ENCODE peak calls at places on chromosomes 5 and 9, in nine cellular contexts. B, K, C, W, Q, S, V, E and Y are unnamed samples.

GRCh38 chr9:91199739-91200497 is 161.8 kb downstream of the AUH start:
- DNase-seq in W (no peak), S (no peak), B (no peak), K (no peak), E (no peak), Q (no peak), C (no peak), V (no peak), Y (no peak)

GRCh38 chr5:138503487-138504270 is 38.4 kb downstream of the EGR1 start:
- DNase-seq in S (peak; percentile 36), E (peak; percentile 70), B (peak; percentile 80), K (peak; percentile 80), C (peak; percentile 34), W (peak; percentile 66), Q (peak; percentile 78), V (peak; percentile 87), Y (peak; percentile 68)

GRCh38 chr5:40112875-40113274 is 566.8 kb upstream of the PTGER4 start:
- DNase-seq in E (no peak), Q (no peak), K (no peak), S (no peak), W (no peak), V (no peak), B (no peak), C (no peak), Y (no peak)

GRCh38 chr9:131776473-131776872 is 36.6 kb upstream of the RAPGEF1 start:
- DNase-seq in C (peak; percentile 13), V (peak; percentile 91), K (peak; percentile 66), E (no peak), B (peak; percentile 62), W (peak; percentile 39), Q (peak; percentile 93), S (peak; percentile 57), Y (peak; percentile 42)

GRCh38 chr5:135625061-135625460 is 46.3 kb upstream of the CXCL14 start:
- DNase-seq in C (no peak), B (no peak), S (no peak), K (no peak), V (no peak), W (no peak), E (no peak), Q (no peak), Y (no peak)

GRCh38 chr5:131525805-131526204 is 109.2 kb downstream of the RAPGEF6 start:
- DNase-seq in V (no peak), Q (no peak), W (no peak), C (no peak), B (peak; percentile 18), S (no peak), E (no peak), K (no peak), Y (no peak)

GRCh38 chr9:13721481-13722235 is 442.2 kb upstream of the MPDZ start:
- DNase-seq in K (no peak), E (no peak), C (no peak), W (peak; percentile 39), Q (no peak), B (peak; percentile 59), S (no peak), V (no peak), Y (no peak)

GRCh38 chr5:135173662-135174290 is 139.7 kb upstream of the PITX1 start:
- DNase-seq in E (no peak), K (no peak), W (no peak), V (no peak), B (no peak), C (no peak), Q (no peak), S (no peak), Y (no peak)

GRCh38 chr9:22813520-22813919 is 366.9 kb downstream of the DMRTA1 start:
- DNase-seq in K (peak; percentile 55), B (peak; percentile 67), S (peak; percentile 23), V (peak; percentile 45), E (peak; percentile 1), Q (peak; percentile 53), W (no peak), C (no peak), Y (peak; percentile 35)

GRCh38 chr5:9343146-9343850 is 202.6 kb downstream of the SEMA5A start:
- DNase-seq in Q (no peak), W (peak; percentile 42), S (no peak), V (no peak), C (no peak), E (no peak), B (peak; percentile 54), K (no peak), Y (no peak)

GRCh38 chr9:136694163-136694864 is 7.1 kb upstream of the AGPAT2 start:
- DNase-seq in B (peak; percentile 65), K (peak; percentile 80), E (peak; percentile 92), V (peak; percentile 85), Q (peak; percentile 79), C (peak; percentile 43), S (no peak), W (peak; percentile 63), Y (no peak)

GRCh38 chr9:115262477-115262876 is 144.5 kb upstream of the TNC start:
- DNase-seq in C (peak; percentile 10), E (peak; percentile 73), Q (no peak), B (peak; percentile 69), W (peak; percentile 99), K (peak; percentile 77), S (peak; percentile 83), V (no peak), Y (no peak)

GRCh38 chr5:160293901-160294561 is 18.3 kb downstream of the CCNJL start:
- DNase-seq in Q (peak; percentile 32), C (no peak), V (peak; percentile 83), K (no peak), E (no peak), B (no peak), W (no peak), S (no peak), Y (no peak)

GRCh38 chr5:153902026-153902425 is 136.7 kb downstream of the FAM114A2 start:
- DNase-seq in C (no peak), V (no peak), W (no peak), S (no peak), B (peak; percentile 40), E (no peak), K (no peak), Q (no peak), Y (no peak)

GRCh38 chr9:68896495-68896894 is 117.4 kb downstream of the PRKACG start:
- DNase-seq in W (no peak), V (no peak), C (no peak), B (no peak), K (no peak), E (no peak), Q (no peak), S (no peak), Y (no peak)

GRCh38 chr5:6686916-6687409 is 26.3 kb upstream of the TENT4A start:
- DNase-seq in B (peak; percentile 79), V (peak; percentile 88), S (no peak), Q (peak; percentile 86), E (no peak), C (no peak), K (peak; percentile 73), W (peak; percentile 62), Y (no peak)

GRCh38 chr9:133250741-133251170 is 24.2 kb downstream of the ABO start:
- DNase-seq in B (no peak), C (no peak), Q (no peak), S (no peak), K (no peak), V (no peak), W (peak; percentile 53), E (no peak), Y (no peak)

GRCh38 chr9:68867066-68867465 is 146.8 kb downstream of the PRKACG start:
- DNase-seq in K (no peak), B (no peak), S (no peak), C (no peak), E (no peak), V (no peak), W (no peak), Q (no peak), Y (no peak)

GRCh38 chr5:115450741-115451140 is 93.8 kb downstream of the FEM1C start:
- DNase-seq in C (no peak), E (no peak), Q (no peak), W (no peak), V (no peak), B (peak; percentile 94), S (no peak), K (no peak), Y (no peak)

DNA sequence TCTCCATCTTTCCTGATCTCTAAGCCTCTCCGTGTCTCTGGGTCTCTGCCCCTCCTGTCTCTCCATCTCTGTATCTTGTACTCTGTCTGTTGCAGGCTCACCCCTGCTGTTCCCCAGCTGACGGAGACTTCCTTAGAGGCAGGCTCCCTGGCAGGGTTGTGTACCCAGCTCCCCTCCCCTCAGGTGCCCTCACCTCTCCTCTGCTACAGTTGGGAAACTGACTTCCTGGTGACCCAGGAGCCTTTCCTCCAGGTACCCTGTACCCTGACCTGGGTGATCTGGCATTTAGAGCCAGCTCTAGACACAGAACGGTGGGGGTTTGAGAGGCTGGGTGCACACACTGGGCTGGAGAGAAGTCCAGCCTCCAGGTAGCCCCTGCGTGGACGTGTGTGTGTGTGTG is 37.7 kb downstream of the CXXC5 start:
- DNase-seq in V (no peak), W (no peak), Q (no peak), K (no peak), B (no peak), E (no peak), C (no peak), S (no peak), Y (no peak)
- H3K4me1 ChIP-seq in V (peaks cover 71% of the 10 kb centered on the region), W (no peaks in the 10 kb centered on the region), Q (peaks cover 73% of the 10 kb centered on the region), K (peaks cover 33% of the 10 kb centered on the region), B (peaks cover 23% of the 10 kb centered on the region), E (peaks cover 66% of the 10 kb centered on the region), C (peaks cover 34% of the 10 kb centered on the region), S (no peaks in the 10 kb centered on the region), Y (peaks cover 78% of the 10 kb centered on the region)

GRCh38 chr5:142640316-142641005 is 45.4 kb downstream of the FGF1 start:
- DNase-seq in K (no peak), Q (no peak), B (no peak), S (no peak), E (no peak), C (no peak), W (no peak), V (peak; percentile 16), Y (no peak)
- TF ChIP-seq EZH2phosphoT487 in K (no peak), Q (no peak), B (no peak), S (no peak), E (no peak), C (no peak), W (no peak), V (no peak), Y (no peak)

DNA sequence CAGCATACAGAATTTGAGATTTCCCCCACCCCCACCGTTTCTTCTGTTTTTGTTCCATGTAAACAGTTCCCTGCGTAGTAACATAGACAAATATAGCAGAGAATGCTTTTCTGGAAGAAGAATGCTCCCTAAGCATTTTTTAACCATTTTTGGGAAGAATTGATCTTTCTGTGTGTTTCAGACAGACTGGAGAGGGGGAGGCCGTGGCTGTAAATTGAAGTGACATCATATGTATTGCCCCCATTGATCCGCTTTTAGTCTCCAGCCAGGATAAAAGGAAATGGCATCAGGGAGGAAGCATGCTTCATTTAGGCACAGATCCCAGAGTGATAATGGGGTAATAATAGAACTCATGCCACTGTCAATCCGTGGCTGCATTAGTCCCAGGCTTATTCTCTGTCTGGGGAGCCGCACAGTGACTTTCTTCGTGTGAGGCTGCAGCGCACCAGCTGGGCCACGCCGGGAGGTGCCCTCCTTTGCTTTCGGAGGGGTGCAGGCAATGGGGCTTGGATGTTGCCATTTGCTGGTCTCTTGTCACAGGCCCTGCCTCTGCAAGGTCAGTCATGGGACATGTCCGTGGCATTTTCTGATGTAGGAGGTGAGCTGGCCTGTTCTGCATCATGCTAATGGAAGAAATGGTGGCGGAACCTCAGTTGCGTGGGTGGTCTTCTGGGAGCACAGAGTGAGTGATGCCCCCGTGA is 261.5 kb downstream of the FANCC start:
- DNase-seq in B (peak; percentile 79), K (no peak), W (no peak), C (no peak), V (no peak), S (no peak), E (peak; percentile 70), Q (no peak), Y (no peak)
- H3K4me1 ChIP-seq in B (peaks cover 99% of the 10 kb centered on the region), K (peaks cover 60% of the 10 kb centered on the region), W (peaks cover 19% of the 10 kb centered on the region), C (no peaks in the 10 kb centered on the region), V (peaks cover 18% of the 10 kb centered on the region), S (no peaks in the 10 kb centered on the region), E (peaks cover 56% of the 10 kb centered on the region), Q (peaks cover 28% of the 10 kb centered on the region), Y (no peaks in the 10 kb centered on the region)

GRCh38 chr5:72817639-72818266 is 1.3 kb downstream of the TNPO1 start:
- DNase-seq in S (no peak), B (peak; percentile 43), Q (no peak), E (no peak), W (no peak), V (peak; percentile 12), K (no peak), C (no peak), Y (peak; percentile 13)
- TF ChIP-seq EZH2phosphoT487 in S (no peak), B (no peak), Q (no peak), E (no peak), W (no peak), V (no peak), K (no peak), C (no peak), Y (no peak)